ENCODE peak calls at places on chromosome 1, in seven cellular contexts. L, K, U, Q, E, A and J are unnamed samples.

GRCh38 chr1:1268284-1268682 is 5.4 kb downstream of the UBE2J2 start:
- DNase-seq in L (no peak), K (no peak), U (no peak), Q (no peak), E (no peak), A (no peak), J (no peak)

GRCh38 chr1:110542730-110543129 is 23.8 kb upstream of the KCNA10 start:
- DNase-seq in L (no peak), K (peak), U (no peak), Q (peak), E (no peak), A (peak), J (no peak)

GRCh38 chr1:160354388-160354985 is 11.3 kb downstream of the NCSTN start:
- DNase-seq in L (no peak), K (peak), U (no peak), Q (peak), E (no peak), A (no peak), J (no peak)

GRCh38 chr1:111289371-111289770 is 1.3 kb upstream of the CHIA start:
- DNase-seq in L (no peak), K (no peak), U (no peak), Q (no peak), E (no peak), A (no peak), J (no peak)

GRCh38 chr1:16351449-16351993 is 759 bp downstream of the FBXO42 start:
- DNase-seq in L (no peak), K (peak), U (no peak), Q (peak), E (no peak), A (no peak), J (peak)

GRCh38 chr1:173775578-173776196 is 48.8 kb upstream of the DARS2 start:
- DNase-seq in L (no peak), K (no peak), U (no peak), Q (no peak), E (no peak), A (no peak), J (no peak)

GRCh38 chr1:68828013-68828412 is 331.1 kb upstream of the DEPDC1 start:
- DNase-seq in L (no peak), K (no peak), U (no peak), Q (no peak), E (no peak), A (no peak), J (no peak)

GRCh38 chr1:167442854-167443565 is 75.3 kb downstream of the CD247 start:
- DNase-seq in L (no peak), K (no peak), U (no peak), Q (no peak), E (no peak), A (no peak), J (no peak)

GRCh38 chr1:211764701-211765100 is 65.9 kb downstream of the LPGAT1 start:
- DNase-seq in L (no peak), K (no peak), U (no peak), Q (no peak), E (no peak), A (no peak), J (no peak)

GRCh38 chr1:10945988-10946387 is 66.5 kb upstream of the TARDBP start:
- DNase-seq in L (no peak), K (no peak), U (no peak), Q (no peak), E (peak), A (no peak), J (no peak)

GRCh38 chr1:201190624-201191051 is at the start of gene IGFN1:
- DNase-seq in L (no peak), K (no peak), U (no peak), Q (peak), E (no peak), A (no peak), J (no peak)

GRCh38 chr1:85195703-85196102 is 5.1 kb downstream of the SYDE2 start:
- DNase-seq in L (no peak), K (peak), U (no peak), Q (peak), E (no peak), A (no peak), J (no peak)

GRCh38 chr1:34828611-34829010 is 30.9 kb downstream of the SMIM12 start:
- DNase-seq in L (no peak), K (no peak), U (no peak), Q (no peak), E (no peak), A (no peak), J (no peak)

GRCh38 chr1:112905420-112906154 is 50.4 kb downstream of the SLC16A1 start:
- DNase-seq in L (peak), K (no peak), U (no peak), Q (no peak), E (no peak), A (peak), J (no peak)

GRCh38 chr1:109239580-109240068 is 9.7 kb upstream of the CELSR2 start:
- DNase-seq in L (peak), K (peak), U (no peak), Q (peak), E (no peak), A (no peak), J (peak)

GRCh38 chr1:228150458-228151169 is 884 bp downstream of the GJC2 start:
- DNase-seq in L (peak), K (no peak), U (peak), Q (no peak), E (peak), A (peak), J (peak)